ENCODE peak calls at places on chromosomes 3 and 15, in four cellular contexts. One of them, this sample, is unnamed.

GRCh38 chr3:36477655-36478054 is 97.4 kb downstream of the STAC start:
- DNase-seq in K562: no peak
- DNase-seq in HepG2: no peak
- DNase-seq in GM12878: no peak
- DNase-seq in this sample: no peak

GRCh38 chr15:77519540-77519939 is 98.9 kb downstream of the HMG20A start:
- DNase-seq in K562: no peak
- DNase-seq in GM12878: no peak
- DNase-seq in HepG2: peak
- DNase-seq in this sample: peak

GRCh38 chr3:10994311-10994710 is 1.8 kb downstream of the SLC6A1 start:
- DNase-seq in K562: no peak
- DNase-seq in HepG2: no peak
- DNase-seq in GM12878: no peak
- DNase-seq in this sample: no peak

GRCh38 chr15:67329984-67330733 is 75.6 kb downstream of the IQCH start:
- DNase-seq in HepG2: no peak
- DNase-seq in GM12878: no peak
- DNase-seq in K562: no peak
- DNase-seq in this sample: no peak

GRCh38 chr15:57367556-57367955 is 8.7 kb upstream of the CGNL1 start:
- DNase-seq in HepG2: no peak
- DNase-seq in GM12878: no peak
- DNase-seq in K562: no peak
- DNase-seq in this sample: no peak

GRCh38 chr3:141104151-141104741 is 53.1 kb downstream of the SPSB4 start:
- DNase-seq in HepG2: no peak
- DNase-seq in GM12878: no peak
- DNase-seq in K562: no peak
- DNase-seq in this sample: no peak

GRCh38 chr3:76487446-76487845 is 552.5 kb upstream of the ROBO2 start:
- DNase-seq in HepG2: no peak
- DNase-seq in GM12878: no peak
- DNase-seq in K562: no peak
- DNase-seq in this sample: no peak

GRCh38 chr3:126629999-126630398 is 24.9 kb downstream of the TXNRD3 start:
- DNase-seq in K562: peak
- DNase-seq in HepG2: no peak
- DNase-seq in GM12878: no peak
- DNase-seq in this sample: no peak

GRCh38 chr3:107699682-107700081 is 176.9 kb downstream of the BBX start:
- DNase-seq in HepG2: no peak
- DNase-seq in K562: no peak
- DNase-seq in GM12878: no peak
- DNase-seq in this sample: no peak

GRCh38 chr3:142095866-142096265 is 53.5 kb downstream of the TFDP2 start:
- DNase-seq in HepG2: no peak
- DNase-seq in K562: no peak
- DNase-seq in GM12878: no peak
- DNase-seq in this sample: no peak

GRCh38 chr15:69398541-69398940 is 15.6 kb upstream of the KIF23 start:
- DNase-seq in HepG2: no peak
- DNase-seq in GM12878: no peak
- DNase-seq in K562: no peak
- DNase-seq in this sample: no peak

GRCh38 chr15:39602143-39602542 is 21.3 kb downstream of the THBS1 start:
- DNase-seq in GM12878: no peak
- DNase-seq in K562: peak
- DNase-seq in HepG2: peak
- DNase-seq in this sample: peak

GRCh38 chr15:58520936-58521292 is 89.1 kb downstream of the LIPC start:
- DNase-seq in K562: peak
- DNase-seq in HepG2: no peak
- DNase-seq in GM12878: no peak
- DNase-seq in this sample: no peak

GRCh38 chr15:50911001-50911400 is 2.5 kb downstream of the AP4E1 start:
- DNase-seq in HepG2: no peak
- DNase-seq in GM12878: no peak
- DNase-seq in K562: no peak
- DNase-seq in this sample: no peak
- TF ChIP-seq CBFB in HepG2: no peak
- TF ChIP-seq CBFB in GM12878: no peak
- TF ChIP-seq CBFB in K562: no peak
- TF ChIP-seq CBFB in this sample: no peak

GRCh38 chr15:90159213-90159612 is 41.9 kb upstream of the SEMA4B start:
- DNase-seq in GM12878: no peak
- DNase-seq in K562: no peak
- DNase-seq in HepG2: no peak
- DNase-seq in this sample: no peak
- TF ChIP-seq CREB1 in GM12878: no peak
- TF ChIP-seq CREB1 in K562: no peak
- TF ChIP-seq CREB1 in HepG2: no peak
- TF ChIP-seq CREB1 in this sample: no peak

GRCh38 chr3:124063168-124063909 is 71.4 kb upstream of the ROPN1 start:
- DNase-seq in HepG2: no peak
- DNase-seq in GM12878: no peak
- DNase-seq in K562: no peak
- DNase-seq in this sample: no peak
- TF ChIP-seq CBFB in HepG2: no peak
- TF ChIP-seq CBFB in GM12878: no peak
- TF ChIP-seq CBFB in K562: no peak
- TF ChIP-seq CBFB in this sample: no peak

DNA sequence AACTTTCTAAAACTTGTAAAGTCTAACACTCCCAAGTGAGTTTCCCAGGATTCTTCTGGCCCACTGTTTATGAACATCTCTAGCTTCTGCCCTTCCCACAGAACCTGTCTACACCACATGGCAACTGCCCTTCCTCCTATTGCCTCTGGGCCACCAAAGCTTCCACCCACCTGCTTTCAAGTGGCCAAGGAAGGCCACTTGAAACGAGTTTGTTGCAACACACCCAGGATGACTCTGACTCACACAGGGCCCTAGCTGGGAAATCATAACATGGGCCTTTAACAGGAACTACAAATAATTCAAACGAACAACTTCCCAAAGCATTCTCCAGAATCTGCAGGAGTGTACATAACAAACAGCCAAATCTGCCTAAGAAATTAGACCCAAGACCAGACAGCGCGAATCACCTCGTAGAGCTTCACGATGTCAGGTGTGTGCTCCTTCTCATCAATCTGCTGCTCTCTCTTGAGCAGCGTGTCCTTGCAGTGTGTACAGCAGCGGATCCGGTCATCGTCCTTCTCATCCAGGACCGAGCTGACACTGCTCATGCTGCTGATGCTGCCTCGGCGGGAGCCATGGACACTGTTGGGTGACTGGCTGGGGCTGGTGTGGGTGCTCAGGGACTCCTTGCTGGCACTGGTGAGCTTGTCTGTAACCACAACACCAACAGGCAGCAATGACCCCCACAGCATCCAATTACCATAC is 16.8 kb downstream of the RBSN start:
- DNase-seq in K562: no peak
- DNase-seq in GM12878: no peak
- DNase-seq in HepG2: no peak
- DNase-seq in this sample: no peak
- TF ChIP-seq CREB1 in K562: no peak
- TF ChIP-seq CREB1 in GM12878: no peak
- TF ChIP-seq CREB1 in HepG2: no peak
- TF ChIP-seq CREB1 in this sample: no peak

GRCh38 chr3:119469378-119470189 is 821 bp downstream of the POGLUT1 start:
- DNase-seq in K562: no peak
- DNase-seq in GM12878: peak
- DNase-seq in HepG2: no peak
- DNase-seq in this sample: no peak
- TF ChIP-seq CBFB in K562: no peak
- TF ChIP-seq CBFB in GM12878: no peak
- TF ChIP-seq CBFB in HepG2: no peak
- TF ChIP-seq CBFB in this sample: no peak

GRCh38 chr15:48965972-48966371 is 2.3 kb upstream of the SHC4 start:
- DNase-seq in K562: peak
- DNase-seq in GM12878: peak
- DNase-seq in HepG2: no peak
- DNase-seq in this sample: no peak

GRCh38 chr15:48962662-48963523 is 826 bp downstream of the SHC4 start:
- DNase-seq in K562: no peak
- DNase-seq in GM12878: no peak
- DNase-seq in HepG2: no peak
- DNase-seq in this sample: peak

GRCh38 chr15:48964898-48965297 is 1.2 kb upstream of the SHC4 start:
- DNase-seq in GM12878: no peak
- DNase-seq in K562: no peak
- DNase-seq in HepG2: no peak
- DNase-seq in this sample: no peak

GRCh38 chr15:48966595-48967301 is 3.0 kb upstream of the SHC4 start:
- DNase-seq in HepG2: no peak
- DNase-seq in GM12878: peak
- DNase-seq in K562: no peak
- DNase-seq in this sample: no peak

GRCh38 chr15:48963524-48964113 is at the start of gene SHC4:
- DNase-seq in GM12878: no peak
- DNase-seq in HepG2: peak
- DNase-seq in K562: peak
- DNase-seq in this sample: peak
- TF ChIP-seq CREB1 in GM12878: no peak
- TF ChIP-seq CREB1 in HepG2: no peak
- TF ChIP-seq CREB1 in K562: no peak
- TF ChIP-seq CREB1 in this sample: no peak

GRCh38 chr15:76439542-76439941 is 103.0 kb downstream of the ISL2 start:
- DNase-seq in HepG2: no peak
- DNase-seq in K562: no peak
- DNase-seq in GM12878: no peak
- DNase-seq in this sample: peak
- TF ChIP-seq CBFB in HepG2: no peak
- TF ChIP-seq CBFB in K562: no peak
- TF ChIP-seq CBFB in GM12878: no peak
- TF ChIP-seq CBFB in this sample: no peak

DNA sequence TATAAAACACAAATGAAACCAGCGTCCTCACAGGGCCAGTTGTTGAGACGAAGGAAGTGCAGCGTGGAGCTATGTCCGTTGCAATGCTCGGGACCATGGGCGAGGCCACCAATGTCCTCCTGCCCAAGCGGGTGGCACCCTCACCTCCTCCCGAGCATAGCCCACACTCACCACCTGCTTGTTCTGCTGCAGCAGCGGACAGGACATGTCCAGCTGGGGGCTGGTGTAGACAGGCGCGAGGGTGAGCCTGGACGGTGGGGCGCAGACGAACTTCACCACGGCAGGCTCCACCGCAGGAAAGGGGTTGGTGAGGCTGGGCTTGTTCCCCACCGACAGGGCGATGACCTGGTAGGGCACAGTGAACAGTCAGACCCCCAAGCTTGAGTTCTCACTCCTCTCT is 62.1 kb downstream of the NUP210 start:
- DNase-seq in K562: no peak
- DNase-seq in HepG2: no peak
- DNase-seq in GM12878: no peak
- DNase-seq in this sample: no peak
- TF ChIP-seq CREB1 in K562: no peak
- TF ChIP-seq CREB1 in HepG2: no peak
- TF ChIP-seq CREB1 in GM12878: no peak
- TF ChIP-seq CREB1 in this sample: no peak

GRCh38 chr3:191783039-191783438 is 322.1 kb downstream of the PYDC2 start:
- DNase-seq in HepG2: no peak
- DNase-seq in GM12878: no peak
- DNase-seq in K562: no peak
- DNase-seq in this sample: no peak
- TF ChIP-seq CBFB in HepG2: no peak
- TF ChIP-seq CBFB in GM12878: no peak
- TF ChIP-seq CBFB in K562: no peak
- TF ChIP-seq CBFB in this sample: no peak